ENCODE peak calls at places on chromosomes 5 and 9, in five cellular contexts. K is CD8-positive, alpha-beta T cell; W is transverse colon; F is mammary epithelial cell; A is mesendoderm. Q is an unnamed sample.
A peak's percentile ranks its signal among the peaks of the same experiment; 100 is the strongest.

GRCh38 chr5:81760521-81760920 is 9.6 kb upstream of the SSBP2 start:
- DNase-seq in F (no peak), A (peak; percentile 50), K (no peak), W (no peak), Q (no peak)

GRCh38 chr5:65338606-65339151 is 143.0 kb downstream of the ADAMTS6 start:
- DNase-seq in F (no peak), A (no peak), K (no peak), W (no peak), Q (no peak)

GRCh38 chr5:57488308-57488955 is 5.8 kb upstream of the ACTBL2 start:
- DNase-seq in W (no peak), K (no peak), F (peak; percentile 33), A (peak; percentile 16), Q (no peak)

GRCh38 chr9:35237303-35237702 is 75.5 kb downstream of the UNC13B start:
- DNase-seq in W (peak; percentile 41), K (no peak), A (peak; percentile 20), F (no peak), Q (no peak)

GRCh38 chr5:38384396-38384795 is 126.0 kb downstream of the EGFLAM start:
- DNase-seq in F (no peak), K (no peak), A (no peak), W (no peak), Q (no peak)

GRCh38 chr5:133941456-133942196 is 26.8 kb downstream of the C5orf15 start:
- DNase-seq in F (no peak), K (no peak), W (no peak), A (no peak), Q (no peak)

GRCh38 chr9:112532427-112532826 is 45.8 kb downstream of the KIAA1958 start:
- DNase-seq in K (no peak), F (no peak), W (peak; percentile 20), A (no peak), Q (no peak)

GRCh38 chr9:3238241-3238640 is 287.6 kb downstream of the RFX3 start:
- DNase-seq in W (no peak), K (no peak), A (no peak), F (no peak), Q (no peak)

GRCh38 chr5:96344678-96345612 is 88.1 kb downstream of the PCSK1 start:
- DNase-seq in W (peak; percentile 35), F (peak; percentile 49), K (peak; percentile 8), A (peak; percentile 66), Q (no peak)

GRCh38 chr9:89179535-89179919 is 909 bp upstream of the SHC3 start:
- DNase-seq in K (no peak), A (peak; percentile 59), W (no peak), F (no peak), Q (no peak)

GRCh38 chr5:134503937-134504437 is 21.5 kb upstream of the JADE2 start:
- DNase-seq in W (no peak), A (no peak), K (no peak), F (peak; percentile 51), Q (no peak)

GRCh38 chr5:91170266-91170665 is 212.9 kb downstream of the ARRDC3 start:
- DNase-seq in W (no peak), K (no peak), A (no peak), F (peak; percentile 72), Q (no peak)

GRCh38 chr9:1604942-1605560 is 410.1 kb upstream of the SMARCA2 start:
- DNase-seq in F (peak; percentile 8), K (no peak), W (no peak), A (peak; percentile 60), Q (no peak)

GRCh38 chr5:20833081-20833627 is 845.2 kb upstream of the CDH18 start:
- DNase-seq in K (no peak), W (no peak), A (peak; percentile 6), F (no peak), Q (no peak)

GRCh38 chr9:14303526-14303925 is 10.4 kb downstream of the NFIB start:
- DNase-seq in W (no peak), A (no peak), F (no peak), K (no peak), Q (no peak)
- H3K4me1 ChIP-seq in W (peaks cover 17% of the 10 kb centered on the region), A (peaks cover 7% of the 10 kb centered on the region), F (peaks cover 82% of the 10 kb centered on the region), K (no peaks in the 10 kb centered on the region), Q (peaks cover 35% of the 10 kb centered on the region)

GRCh38 chr5:140548300-140548688 is 832 bp downstream of the EIF4EBP3 start:
- DNase-seq in A (no peak), K (no peak), F (no peak), W (peak; percentile 85), Q (no peak)
- H3K4me3 ChIP-seq in A (no peak overlapping the region), K (peak overlapping the region; percentile 96), F (no peak overlapping the region), W (peak overlapping the region; percentile 54), Q (peak overlapping the region; percentile 33)

DNA sequence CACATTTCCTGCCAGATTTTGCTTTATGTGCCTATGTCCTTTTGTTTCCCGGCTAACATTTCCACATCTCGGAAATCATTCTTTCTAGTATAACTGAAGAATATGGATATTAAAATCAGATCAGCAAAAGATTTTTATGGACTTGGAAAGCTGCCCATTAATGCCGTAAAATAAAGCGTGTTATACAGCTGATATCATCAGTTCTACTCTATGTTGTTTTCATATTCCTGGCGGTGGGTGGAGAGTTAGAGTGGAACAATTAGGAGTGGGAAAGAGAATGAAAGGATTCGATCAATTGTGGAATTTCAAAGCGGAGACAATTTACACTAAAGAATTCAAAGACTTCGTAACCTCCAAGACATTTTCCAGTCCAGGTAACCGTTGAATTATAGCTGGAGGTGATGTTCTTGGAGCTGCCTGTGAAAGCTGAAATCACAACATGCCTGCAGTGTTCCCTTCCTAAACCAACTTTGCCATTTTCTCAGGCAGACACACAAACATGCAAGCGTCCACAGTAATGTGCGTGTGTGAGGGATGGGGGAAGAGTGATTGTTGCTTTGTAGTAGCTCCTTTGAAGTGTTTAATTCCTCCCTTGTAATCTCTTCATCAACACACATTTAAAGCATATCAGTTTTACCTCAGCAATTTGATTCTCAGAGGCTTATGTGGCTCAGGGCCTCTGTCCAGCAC is 543.9 kb downstream of the RAB3C start:
- DNase-seq in A (peak; percentile 63), W (no peak), F (no peak), K (no peak), Q (no peak)
- H3K4me1 ChIP-seq in A (peaks cover 11% of the 10 kb centered on the region), W (peaks cover 23% of the 10 kb centered on the region), F (peaks cover 6% of the 10 kb centered on the region), K (peaks cover 67% of the 10 kb centered on the region), Q (peaks cover 15% of the 10 kb centered on the region)

GRCh38 chr5:173542964-173543363 is 73.5 kb downstream of the BOD1 start:
- DNase-seq in A (no peak), K (no peak), F (no peak), W (no peak), Q (no peak)
- H3K4me3 ChIP-seq in A (no peak overlapping the region), K (no peak overlapping the region), F (no peak overlapping the region), W (no peak overlapping the region), Q (no peak overlapping the region)

DNA sequence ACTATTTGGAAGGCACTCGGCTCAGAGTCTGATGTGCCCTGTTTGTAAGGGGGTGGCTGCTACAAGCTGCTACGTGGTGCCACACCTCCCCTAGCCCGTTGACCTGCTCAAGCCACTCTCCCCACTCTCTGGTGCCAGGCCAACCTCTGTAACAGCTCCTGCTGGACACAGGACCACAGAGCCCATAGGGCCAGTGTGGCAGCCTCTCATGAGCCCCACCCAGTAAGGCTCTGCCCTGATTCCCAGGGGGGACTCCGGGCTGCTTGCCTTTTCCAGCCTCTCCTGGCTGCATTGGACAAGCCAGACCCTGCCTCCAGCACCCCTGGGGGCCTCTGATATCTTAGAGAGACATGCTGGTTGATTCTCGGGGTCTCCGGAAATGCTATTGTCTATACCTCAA is 53.3 kb upstream of the ANGPTL2 start:
- DNase-seq in A (no peak), W (peak; percentile 3), K (no peak), F (no peak), Q (no peak)
- H3K4me1 ChIP-seq in A (no peaks in the 10 kb centered on the region), W (no peaks in the 10 kb centered on the region), K (no peaks in the 10 kb centered on the region), F (no peaks in the 10 kb centered on the region), Q (no peaks in the 10 kb centered on the region)

GRCh38 chr5:150147580-150148407 is 7.9 kb downstream of the PDGFRB start:
- DNase-seq in K (no peak), W (no peak), A (no peak), F (no peak), Q (no peak)
- H3K4me3 ChIP-seq in K (no peak overlapping the region), W (no peak overlapping the region), A (no peak overlapping the region), F (no peak overlapping the region), Q (no peak overlapping the region)

DNA sequence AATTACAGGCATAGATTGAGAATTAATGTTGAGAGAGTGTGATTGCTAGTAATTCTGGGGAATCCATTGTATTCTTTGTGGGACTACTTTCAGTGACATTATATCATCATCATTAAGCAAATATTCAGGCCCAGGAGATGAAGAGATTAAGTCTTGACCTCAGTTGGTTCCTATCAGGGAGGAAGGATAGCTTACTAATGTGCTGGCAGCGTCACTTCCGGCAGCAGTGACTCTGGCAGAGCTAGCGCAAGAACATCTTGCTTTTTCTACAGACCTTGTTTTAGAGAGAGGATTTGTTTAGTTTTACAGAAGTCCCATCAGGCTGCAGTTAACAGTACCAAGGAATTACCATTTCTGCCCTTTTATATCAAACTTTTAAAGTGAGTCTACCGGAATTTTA is 20.3 kb downstream of the OSTF1 start:
- DNase-seq in W (peak; percentile 39), F (no peak), K (no peak), A (no peak), Q (no peak)
- H3K4me1 ChIP-seq in W (peaks cover 6% of the 10 kb centered on the region), F (peaks cover 19% of the 10 kb centered on the region), K (peaks cover 36% of the 10 kb centered on the region), A (no peaks in the 10 kb centered on the region), Q (peaks cover 61% of the 10 kb centered on the region)

DNA sequence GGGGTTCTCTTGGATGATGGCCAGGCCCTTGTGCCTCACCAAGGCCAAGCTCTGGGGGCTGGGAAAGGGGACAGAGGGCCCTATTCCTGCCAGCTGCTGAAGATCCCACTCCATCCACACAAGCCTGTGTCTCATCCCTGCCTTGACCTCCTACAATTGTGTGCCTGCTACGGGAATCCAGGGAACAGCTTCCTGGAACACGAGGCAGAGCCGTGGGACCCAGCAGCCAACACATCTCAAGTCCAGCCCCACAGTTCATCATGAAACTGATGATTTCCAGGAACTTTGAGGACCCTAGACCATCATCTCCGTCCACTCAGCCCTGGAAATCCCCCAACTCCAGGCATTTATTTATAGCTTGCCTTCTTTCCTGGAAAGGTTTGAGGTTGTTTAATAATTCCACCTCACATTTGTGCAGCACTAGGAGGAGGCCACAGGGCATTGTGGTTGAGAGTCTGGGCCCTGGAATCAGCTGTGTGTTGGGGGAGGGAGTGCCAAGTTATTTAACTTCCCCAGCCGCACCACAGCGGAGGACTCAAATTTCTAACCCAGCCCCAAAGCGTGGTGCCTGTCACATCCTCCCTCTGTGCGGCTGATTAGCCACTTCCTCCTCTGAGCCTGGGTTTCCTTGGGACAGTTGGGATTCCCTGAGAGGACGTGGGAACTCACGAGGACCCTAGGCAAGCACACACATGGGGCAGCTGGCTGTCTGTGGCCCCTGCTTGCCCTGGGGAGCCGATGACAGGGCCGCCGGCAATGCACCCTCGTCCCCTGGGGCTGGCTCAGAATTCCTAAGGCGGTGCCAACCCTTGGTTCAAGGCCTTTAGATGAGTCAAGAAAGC is 58.2 kb upstream of the GGTA1 start:
- DNase-seq in A (peak; percentile 89), K (no peak), W (peak; percentile 45), F (peak; percentile 83), Q (peak; percentile 94)
- H3K4me3 ChIP-seq in A (no peak overlapping the region), K (no peak overlapping the region), W (no peak overlapping the region), F (no peak overlapping the region), Q (no peak overlapping the region)